ENCODE peak calls at places on chromosomes 12 and 14, in six cellular contexts. Q is endothelial cell, F is cardiac muscle cell, R is tibial nerve, O is HepG2, I is left lung. U is an unnamed sample.

GRCh38 chr14:22471545-22472121 is 117.4 kb downstream of the DAD1 start:
- DNase-seq in Q (peak; percentile 55), F (peak; percentile 80), R (no peak), O (peak; percentile 55), I (no peak), U (peak; percentile 65)

GRCh38 chr12:92502417-92503028 is 200.3 kb upstream of the PLEKHG7 start:
- DNase-seq in Q (no peak), F (peak; percentile 19), R (no peak), O (peak; percentile 24), I (no peak), U (no peak)

GRCh38 chr14:33617154-33617553 is 333.7 kb downstream of the EGLN3 start:
- DNase-seq in Q (no peak), F (peak; percentile 74), R (no peak), O (no peak), I (no peak), U (no peak)

GRCh38 chr14:71103662-71104484 is 196.6 kb downstream of the PCNX1 start:
- DNase-seq in Q (peak; percentile 23), F (peak; percentile 82), R (no peak), O (peak; percentile 50), I (no peak), U (peak; percentile 22)

GRCh38 chr14:55976219-55976618 is 142.0 kb upstream of the PELI2 start:
- DNase-seq in Q (no peak), F (no peak), R (no peak), O (no peak), I (no peak), U (no peak)

GRCh38 chr12:100794441-100795192 is at the start of gene ANO4:
- DNase-seq in Q (no peak), F (peak; percentile 36), R (no peak), O (no peak), I (no peak), U (peak; percentile 34)

GRCh38 chr12:121214171-121214777 is 4.3 kb downstream of the P2RX4 start:
- DNase-seq in Q (no peak), F (peak; percentile 78), R (no peak), O (no peak), I (no peak), U (no peak)

GRCh38 chr14:92832137-92832700 is 38.1 kb downstream of the GOLGA5 start:
- DNase-seq in Q (peak; percentile 24), F (no peak), R (no peak), O (no peak), I (no peak), U (no peak)

GRCh38 chr12:87814625-87815024 is 214.6 kb downstream of the C12orf50 start:
- DNase-seq in Q (no peak), F (no peak), R (no peak), O (no peak), I (no peak), U (no peak)

GRCh38 chr12:21392384-21392783 is 19.7 kb downstream of the IAPP start:
- DNase-seq in Q (no peak), F (no peak), R (no peak), O (no peak), I (no peak), U (no peak)

GRCh38 chr12:15772405-15773018 is 16.7 kb downstream of the EPS8 start:
- DNase-seq in Q (no peak), F (peak; percentile 45), R (no peak), O (peak; percentile 19), I (no peak), U (no peak)
- TF ChIP-seq CTCF in Q (peak; percentile 19), F (peak; percentile 35), R (no peak), O (peak; percentile 42), I (no peak), U (peak; percentile 44)

DNA sequence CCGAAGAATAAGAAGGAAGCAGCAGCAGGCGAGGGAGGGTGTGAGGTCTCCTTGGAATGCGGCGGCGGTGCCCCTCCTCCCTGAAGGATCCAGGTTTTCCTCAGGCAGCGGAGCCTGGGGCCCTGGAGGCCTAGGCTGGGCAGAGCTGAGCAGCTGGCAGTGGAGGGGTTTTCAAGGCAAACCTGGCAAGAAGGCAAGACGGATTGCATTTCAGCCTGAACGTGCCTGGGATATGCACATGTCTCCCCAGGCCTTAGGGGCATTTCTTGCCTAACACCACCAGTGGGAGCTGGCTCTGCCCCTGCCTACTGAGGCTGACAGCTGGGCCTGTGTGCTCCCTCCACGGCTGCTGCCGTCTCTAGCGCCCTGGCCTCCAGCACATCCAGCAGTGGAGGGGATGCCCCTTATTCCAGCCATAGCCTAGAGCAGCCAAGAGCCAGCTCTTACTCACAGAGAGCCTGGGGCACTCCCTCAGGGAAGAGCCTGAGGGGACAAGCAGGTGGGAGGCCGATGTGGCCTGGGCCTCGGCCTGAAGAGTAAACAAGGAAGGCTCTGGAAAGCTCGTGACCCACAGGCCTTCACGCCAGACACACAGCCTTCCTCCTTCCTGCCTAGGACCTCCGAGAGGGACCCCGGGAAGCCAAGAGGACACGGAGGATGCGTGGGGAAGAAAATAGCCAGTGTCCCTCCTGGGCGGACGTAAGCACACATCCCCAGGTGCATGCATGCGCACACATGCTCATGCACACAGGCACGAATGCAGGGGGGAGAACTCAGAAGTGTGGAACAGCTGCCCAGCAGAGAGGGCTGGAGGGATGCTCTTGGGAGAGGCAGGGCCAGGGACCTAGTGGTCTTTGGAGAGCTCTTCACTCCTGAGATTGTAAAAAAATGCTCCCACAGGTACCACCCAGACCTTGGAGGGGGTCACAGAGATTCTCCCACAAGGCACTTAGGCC is 23.0 kb upstream of the EIF2B2 start:
- DNase-seq in Q (no peak), F (peak; percentile 47), R (no peak), O (no peak), I (no peak), U (peak; percentile 37)
- TF ChIP-seq CTCF in Q (no peak), F (peak; percentile 10), R (no peak), O (peak; percentile 31), I (no peak), U (no peak)

DNA sequence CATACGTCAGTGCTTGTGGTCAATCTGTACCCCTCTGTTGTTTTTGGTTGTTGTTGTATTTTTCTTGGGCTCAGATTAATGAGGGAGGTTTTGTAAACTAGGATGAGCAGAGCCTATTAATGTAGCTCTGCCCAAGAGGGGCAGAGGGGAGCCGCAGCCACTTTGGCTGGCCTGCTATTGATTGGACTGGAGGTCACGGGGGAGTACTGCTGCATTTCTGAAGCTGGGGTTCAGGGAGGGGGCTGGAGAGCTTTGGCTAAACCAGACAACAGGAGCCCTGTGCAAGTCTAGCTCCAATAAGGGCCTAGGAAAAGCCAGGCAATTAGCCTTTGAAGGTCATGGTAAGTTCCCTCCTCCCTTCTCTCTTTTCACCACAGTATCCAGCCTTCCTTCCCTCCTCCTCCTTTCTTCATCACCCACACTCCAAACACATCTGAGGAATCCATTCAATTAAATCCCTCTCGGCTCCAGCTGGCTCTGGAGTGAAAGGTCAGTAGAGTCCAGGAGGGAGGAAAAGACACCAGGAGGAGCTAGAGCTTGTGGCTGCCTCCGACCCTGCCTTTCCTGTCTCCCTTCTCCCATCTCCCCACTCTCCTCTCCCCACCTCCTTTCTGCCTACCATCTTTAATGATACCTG is 344.2 kb upstream of the LMO3 start:
- DNase-seq in Q (peak; percentile 7), F (no peak), R (no peak), O (no peak), I (no peak), U (peak; percentile 10)
- TF ChIP-seq CTCF in Q (no peak), F (no peak), R (no peak), O (no peak), I (no peak), U (no peak)

DNA sequence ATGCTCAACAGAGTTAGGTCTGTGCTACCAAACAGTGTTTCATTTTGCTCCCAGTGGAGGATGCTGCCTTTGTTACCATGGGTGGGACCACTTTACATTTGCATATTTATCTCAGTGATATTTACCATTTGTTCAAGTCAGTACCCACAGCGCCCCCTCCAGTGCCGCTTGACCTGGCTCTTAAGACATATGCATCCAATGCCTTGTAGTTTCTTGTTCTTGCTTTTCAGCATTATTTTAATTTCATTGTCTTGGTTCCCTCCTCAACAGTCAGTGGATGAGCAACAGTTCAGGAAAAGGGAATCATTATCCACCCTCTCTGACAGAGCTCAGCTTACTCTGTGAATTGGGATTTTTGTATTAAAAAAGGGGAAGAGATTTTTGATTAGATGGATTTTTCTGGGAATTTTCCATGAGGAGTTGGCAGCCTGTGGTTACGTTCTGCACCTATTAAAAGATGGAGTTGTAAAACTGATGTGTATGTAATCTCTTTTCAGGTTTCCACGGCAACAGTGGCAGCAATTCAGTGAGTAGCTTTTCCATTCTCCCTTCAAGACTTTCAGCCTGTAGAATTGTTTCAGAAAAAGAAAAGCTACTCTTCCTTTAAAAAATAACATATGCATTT is 240.5 kb upstream of the DAAM1 start:
- DNase-seq in Q (no peak), F (peak; percentile 25), R (no peak), O (no peak), I (no peak), U (no peak)
- TF ChIP-seq CTCF in Q (peak; percentile 18), F (peak; percentile 10), R (no peak), O (no peak), I (no peak), U (no peak)

GRCh38 chr12:6851153-6851920 is at the start of gene CDCA3:
- DNase-seq in Q (peak; percentile 88), F (peak; percentile 99), R (peak; percentile 90), O (peak; percentile 99), I (peak; percentile 97), U (peak; percentile 95)

GRCh38 chr12:6852651-6853354 is 853 bp downstream of the USP5 start:
- DNase-seq in Q (no peak), F (peak; percentile 66), R (no peak), O (peak; percentile 35), I (no peak), U (peak; percentile 31)

GRCh38 chr12:6853626-6854025 is 1.7 kb downstream of the USP5 start:
- DNase-seq in Q (no peak), F (no peak), R (no peak), O (no peak), I (no peak), U (no peak)

GRCh38 chr12:6850796-6851152 is 312 bp downstream of the CDCA3 start:
- DNase-seq in Q (no peak), F (no peak), R (no peak), O (peak; percentile 51), I (no peak), U (no peak)

GRCh38 chr12:6851921-6852650 is at the start of gene USP5:
- DNase-seq in Q (peak; percentile 98), F (peak; percentile 100), R (peak; percentile 96), O (peak; percentile 98), I (peak; percentile 99), U (peak; percentile 96)
- TF ChIP-seq CTCF in Q (no peak), F (no peak), R (peak; percentile 41), O (peak; percentile 7), I (peak; percentile 22), U (no peak)

GRCh38 chr12:95582230-95583058 is 31.2 kb upstream of the USP44 start:
- DNase-seq in Q (no peak), F (peak; percentile 61), R (no peak), O (peak; percentile 37), I (no peak), U (no peak)
- TF ChIP-seq CTCF in Q (no peak), F (peak; percentile 49), R (peak; percentile 68), O (peak; percentile 67), I (no peak), U (peak; percentile 38)

U was measured in nephron progenitor cell.